ENCODE peak calls at places on chromosomes 2 and 18, in eight cellular contexts. E, U, X, V, I, A, T and F are unnamed samples.

GRCh38 chr2:224938670-224939309 is 103.5 kb downstream of the DOCK10 start:
- DNase-seq in E (no peak), U (no peak), X (peak), V (no peak), I (peak), A (peak), T (no peak), F (no peak)

GRCh38 chr2:81650048-81650971 is 1345.8 kb upstream of the LRRTM1 start:
- DNase-seq in E (no peak), U (no peak), X (no peak), V (peak), I (peak), A (peak), T (no peak), F (no peak)

GRCh38 chr2:230907361-230908093 is 17.5 kb downstream of the GPR55 start:
- DNase-seq in E (no peak), U (peak), X (no peak), V (no peak), I (no peak), A (no peak), T (no peak), F (no peak)

GRCh38 chr2:26640331-26640745 is 828 bp downstream of the CIB4 start:
- DNase-seq in E (no peak), U (no peak), X (peak), V (peak), I (peak), A (peak), T (peak), F (no peak)

GRCh38 chr2:240514631-240515030 is 43.2 kb downstream of the ANKMY1 start:
- DNase-seq in E (no peak), U (no peak), X (no peak), V (peak), I (no peak), A (no peak), T (no peak), F (no peak)

GRCh38 chr2:132668986-132669853 is 785 bp downstream of the LYPD1 start:
- DNase-seq in E (no peak), U (no peak), X (peak), V (peak), I (no peak), A (peak), T (peak), F (no peak)

GRCh38 chr2:16168506-16169264 is 228.3 kb downstream of the MYCN start:
- DNase-seq in E (no peak), U (no peak), X (no peak), V (no peak), I (no peak), A (no peak), T (no peak), F (peak)

GRCh38 chr2:120253021-120253882 is 600 bp downstream of the RALB start:
- DNase-seq in E (no peak), U (peak), X (peak), V (peak), I (peak), A (peak), T (peak), F (peak)

GRCh38 chr2:47437287-47437686 is 34.3 kb downstream of the MSH2 start:
- DNase-seq in E (no peak), U (no peak), X (peak), V (no peak), I (peak), A (peak), T (no peak), F (no peak)

GRCh38 chr18:3916082-3916481 is 466.1 kb downstream of the TGIF1 start:
- DNase-seq in E (no peak), U (no peak), X (no peak), V (no peak), I (no peak), A (no peak), T (no peak), F (no peak)

GRCh38 chr18:29892960-29893558 is 1149.5 kb downstream of the DSC3 start:
- DNase-seq in E (no peak), U (no peak), X (peak), V (no peak), I (no peak), A (peak), T (no peak), F (no peak)

GRCh38 chr18:3655254-3655554 is 205.2 kb downstream of the TGIF1 start:
- DNase-seq in E (no peak), U (no peak), X (no peak), V (no peak), I (no peak), A (no peak), T (no peak), F (no peak)

GRCh38 chr2:110858135-110858737 is 125.9 kb downstream of the ACOXL start:
- DNase-seq in E (no peak), U (no peak), X (no peak), V (no peak), I (no peak), A (no peak), T (no peak), F (no peak)

GRCh38 chr2:56217106-56217505 is 33.3 kb downstream of the CCDC85A start:
- DNase-seq in E (no peak), U (no peak), X (no peak), V (no peak), I (no peak), A (no peak), T (no peak), F (no peak)

GRCh38 chr2:926896-927295 is 23.8 kb upstream of the SNTG2 start:
- DNase-seq in E (no peak), U (no peak), X (no peak), V (no peak), I (no peak), A (no peak), T (no peak), F (no peak)

GRCh38 chr2:235518317-235519090 is 24.7 kb downstream of the AGAP1 start:
- DNase-seq in E (no peak), U (no peak), X (no peak), V (no peak), I (no peak), A (peak), T (no peak), F (no peak)

GRCh38 chr2:156340818-156341481 is 8.4 kb upstream of the NR4A2 start:
- DNase-seq in E (no peak), U (no peak), X (no peak), V (no peak), I (peak), A (no peak), T (peak), F (no peak)

GRCh38 chr18:40529478-40529877 is 1425.6 kb upstream of the PIK3C3 start:
- DNase-seq in E (no peak), U (no peak), X (peak), V (peak), I (peak), A (peak), T (no peak), F (no peak)

GRCh38 chr2:55418512-55419235 is 982 bp downstream of the CCDC88A start:
- DNase-seq in E (no peak), U (no peak), X (peak), V (peak), I (no peak), A (peak), T (no peak), F (no peak)

GRCh38 chr2:233355916-233356315 is 1.6 kb downstream of the DGKD start:
- DNase-seq in E (no peak), U (no peak), X (no peak), V (no peak), I (no peak), A (no peak), T (no peak), F (no peak)

GRCh38 chr2:230054079-230054478 is 14.6 kb downstream of the SLC16A14 start:
- DNase-seq in E (peak), U (no peak), X (peak), V (peak), I (peak), A (peak), T (no peak), F (no peak)

GRCh38 chr2:133561045-133561852 is 7.0 kb downstream of the NCKAP5 start:
- DNase-seq in E (no peak), U (no peak), X (peak), V (peak), I (peak), A (peak), T (no peak), F (no peak)

GRCh38 chr2:100407108-100407507 is 10.4 kb downstream of the CHST10 start:
- DNase-seq in E (no peak), U (no peak), X (no peak), V (no peak), I (no peak), A (no peak), T (no peak), F (no peak)

GRCh38 chr18:13112982-13113381 is 105.6 kb upstream of the LDLRAD4 start:
- DNase-seq in E (no peak), U (peak), X (peak), V (peak), I (peak), A (peak), T (peak), F (peak)
- TF ChIP-seq CTCF in E (no peak), U (peak), X (peak), V (peak), I (peak), A (peak), T (peak), F (peak)

DNA sequence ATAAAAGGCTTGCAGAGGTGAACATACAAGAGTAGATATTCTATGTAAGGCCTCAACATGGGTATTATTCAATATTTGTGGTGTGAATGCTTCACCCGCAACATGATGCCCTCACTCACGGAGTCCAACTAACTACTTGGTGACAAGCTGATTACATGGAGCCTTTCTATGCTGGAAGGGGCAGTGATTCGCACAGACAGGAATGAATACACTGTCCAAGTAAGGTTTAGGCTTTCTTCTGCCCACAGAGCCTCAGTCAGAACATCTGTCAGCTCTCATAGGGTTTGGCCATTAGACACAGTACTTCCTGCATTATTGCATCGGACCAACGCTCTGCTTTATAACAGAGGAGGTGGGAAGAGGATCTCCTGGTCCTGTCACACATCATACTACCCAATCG is 80.3 kb upstream of the SLC35G4 start:
- DNase-seq in E (no peak), U (no peak), X (no peak), V (no peak), I (peak), A (no peak), T (no peak), F (no peak)
- TF ChIP-seq CTCF in E (no peak), U (no peak), X (no peak), V (no peak), I (no peak), A (no peak), T (no peak), F (no peak)

GRCh38 chr2:84494070-84494469 is 22.2 kb upstream of the DNAH6 start:
- DNase-seq in E (no peak), U (no peak), X (peak), V (peak), I (peak), A (peak), T (no peak), F (no peak)

GRCh38 chr2:84493494-84493893 is 22.8 kb upstream of the DNAH6 start:
- DNase-seq in E (no peak), U (no peak), X (peak), V (no peak), I (peak), A (peak), T (no peak), F (no peak)

GRCh38 chr2:84491741-84492140 is 24.6 kb upstream of the DNAH6 start:
- DNase-seq in E (no peak), U (no peak), X (no peak), V (no peak), I (no peak), A (no peak), T (no peak), F (no peak)

GRCh38 chr2:84491256-84491655 is 25.0 kb upstream of the DNAH6 start:
- DNase-seq in E (no peak), U (no peak), X (no peak), V (no peak), I (no peak), A (no peak), T (no peak), F (no peak)

GRCh38 chr2:84492571-84492970 is 23.7 kb upstream of the DNAH6 start:
- DNase-seq in E (no peak), U (no peak), X (no peak), V (no peak), I (peak), A (no peak), T (no peak), F (no peak)
- TF ChIP-seq CTCF in E (no peak), U (no peak), X (peak), V (no peak), I (peak), A (no peak), T (no peak), F (no peak)

DNA sequence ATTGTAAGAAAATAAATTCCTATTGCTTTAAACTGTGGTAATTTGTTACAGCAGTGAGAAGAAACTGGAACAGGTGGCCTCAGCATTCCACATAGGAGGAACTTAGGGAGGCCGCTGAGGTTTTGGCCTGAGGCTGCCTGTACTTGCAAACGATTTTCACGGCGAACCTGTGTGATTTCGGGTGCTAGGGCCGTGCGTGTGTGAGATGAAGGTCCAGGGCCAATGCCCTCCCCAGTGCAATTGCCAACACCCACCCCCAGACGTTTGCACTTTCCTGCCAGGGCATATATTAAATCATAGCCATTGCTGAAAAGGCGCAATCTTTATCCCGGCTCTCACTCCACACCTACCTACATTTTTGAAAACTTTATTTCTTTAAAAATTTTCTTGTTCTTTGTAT is 79.9 kb downstream of the ASB1 start:
- DNase-seq in E (no peak), U (no peak), X (no peak), V (no peak), I (no peak), A (no peak), T (no peak), F (no peak)
- TF ChIP-seq CTCF in E (no peak), U (no peak), X (no peak), V (no peak), I (no peak), A (no peak), T (no peak), F (no peak)

DNA sequence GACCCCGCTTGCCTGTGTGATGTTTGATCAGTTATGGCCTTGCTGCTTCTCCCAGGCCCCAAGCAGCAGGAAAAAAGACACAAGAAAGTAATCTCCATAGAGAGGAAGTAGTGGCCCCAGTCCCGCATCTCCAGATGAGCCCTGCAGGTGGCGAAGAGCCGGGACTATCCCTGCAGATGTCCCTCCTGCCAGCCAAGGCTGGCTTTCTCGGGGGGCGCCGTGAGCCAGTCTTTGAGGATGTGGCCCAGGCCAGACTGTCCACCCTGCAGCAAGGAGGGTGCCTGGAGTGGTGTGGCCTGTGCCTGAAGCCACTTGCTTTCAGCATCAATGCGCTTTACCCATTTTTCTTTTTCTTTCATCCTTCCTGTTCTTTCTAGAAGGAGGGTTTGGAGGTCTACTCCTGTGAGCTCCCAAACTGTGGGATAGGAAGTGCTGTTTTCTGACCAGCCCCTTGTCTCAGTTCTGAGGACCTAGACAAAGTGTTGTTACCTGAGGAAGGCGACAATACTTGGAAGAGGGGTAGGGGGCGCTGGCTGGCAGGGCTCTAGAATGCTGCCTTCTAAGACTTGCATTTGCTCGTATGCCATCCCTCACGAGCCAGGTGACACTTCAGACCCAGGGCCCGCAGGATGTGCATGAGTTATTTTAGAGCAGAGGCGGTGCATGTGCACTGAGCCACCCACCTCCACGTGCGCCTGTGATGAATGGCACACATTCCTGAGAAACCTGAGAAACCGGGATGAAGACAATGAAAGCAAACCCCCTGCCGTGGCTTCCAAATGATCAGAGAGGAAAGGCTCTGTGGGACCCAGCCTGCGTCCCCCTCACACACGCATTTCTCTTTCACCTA is 255.8 kb downstream of the FBXO15 start:
- DNase-seq in E (no peak), U (no peak), X (no peak), V (no peak), I (no peak), A (no peak), T (peak), F (no peak)
- TF ChIP-seq CTCF in E (no peak), U (no peak), X (peak), V (no peak), I (no peak), A (no peak), T (peak), F (no peak)